ENCODE peak calls at places on chromosomes 5 and 9, in four cellular contexts. L is cardiac muscle cell, N is left lung, W is suprapubic skin. V is an unnamed sample. For H3K9me3, the result is how much of the 10 kb centered on the place peaks cover.

GRCh38 chr5:141758316-141758965 is 76.4 kb upstream of the ARAP3 start:
- DNase-seq in W (no peak), L (no peak), N (no peak), V (no peak)

GRCh38 chr5:97118623-97119022 is 23.8 kb downstream of the LIX1 start:
- DNase-seq in N (no peak), W (no peak), L (no peak), V (no peak)

GRCh38 chr9:119197858-119198607 is 171.2 kb downstream of the BRINP1 start:
- DNase-seq in W (no peak), L (no peak), N (no peak), V (no peak)

GRCh38 chr9:135612981-135613910 is 26.1 kb downstream of the GLT6D1 start:
- DNase-seq in W (no peak), L (no peak), N (no peak), V (no peak)

GRCh38 chr5:41433552-41434181 is 76.7 kb downstream of the PLCXD3 start:
- DNase-seq in N (no peak), W (no peak), L (no peak), V (no peak)

GRCh38 chr5:67395790-67396418 is 199.3 kb upstream of the CD180 start:
- DNase-seq in L (peak), W (no peak), N (no peak), V (no peak)

GRCh38 chr5:106321242-106321641 is 1349.5 kb downstream of the EFNA5 start:
- DNase-seq in L (peak), W (no peak), N (no peak), V (no peak)

GRCh38 chr5:80250801-80251200 is 5.0 kb downstream of the SERINC5 start:
- DNase-seq in W (no peak), L (no peak), N (no peak), V (no peak)

GRCh38 chr5:22316291-22316690 is 536.9 kb downstream of the CDH12 start:
- DNase-seq in W (no peak), L (no peak), N (no peak), V (no peak)

GRCh38 chr9:8560560-8561525 is 761.3 kb upstream of the DMAC1 start:
- DNase-seq in N (no peak), W (no peak), L (no peak), V (no peak)

GRCh38 chr9:75019022-75019421 is 9.1 kb downstream of the CARNMT1 start:
- DNase-seq in N (no peak), L (no peak), W (no peak), V (no peak)

GRCh38 chr9:106862946-106863740 is at the start of gene ZNF462:
- DNase-seq in N (no peak), L (peak), W (no peak), V (no peak)

GRCh38 chr5:9056046-9056445 is 489.8 kb downstream of the SEMA5A start:
- DNase-seq in L (no peak), W (no peak), N (no peak), V (no peak)

GRCh38 chr9:35051069-35051967 is 21.1 kb downstream of the VCP start:
- DNase-seq in N (no peak), W (no peak), L (peak), V (no peak)

GRCh38 chr5:142386151-142387021 is 61.6 kb upstream of the SPRY4 start:
- DNase-seq in N (peak), W (no peak), L (no peak), V (no peak)

GRCh38 chr9:93508207-93508606 is 54.8 kb upstream of the FAM120AOS start:
- DNase-seq in L (no peak), N (no peak), W (no peak), V (no peak)

DNA sequence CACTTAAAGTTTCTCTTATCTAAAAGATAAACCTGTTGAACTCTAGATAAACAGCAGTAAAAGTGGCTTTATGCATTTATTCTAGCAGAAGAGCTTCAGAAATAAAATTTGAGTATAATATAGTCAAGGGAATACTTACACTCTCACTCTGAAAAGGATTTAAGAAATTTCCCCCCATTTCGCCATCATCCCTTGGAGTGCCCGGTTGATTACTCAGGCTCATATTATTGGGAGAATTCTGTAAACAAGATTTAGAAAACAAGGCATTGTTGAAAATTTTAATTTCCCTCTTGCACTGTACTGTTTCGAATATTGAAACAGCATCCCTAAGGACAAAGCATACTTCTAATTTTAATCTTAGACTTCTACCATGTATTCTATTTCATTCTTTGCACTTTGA is 34.5 kb upstream of the ACOT12 start:
- DNase-seq in W (no peak), N (no peak), L (no peak), V (no peak)
- H3K9me3 ChIP-seq in W (under half), N (under half), L (under half), V (under half)

GRCh38 chr9:113906411-113907110 is 30.5 kb downstream of the ZNF618 start:
- DNase-seq in L (no peak), N (no peak), W (no peak), V (no peak)

GRCh38 chr9:113901196-113901818 is 25.2 kb downstream of the ZNF618 start:
- DNase-seq in L (no peak), N (no peak), W (no peak), V (no peak)

GRCh38 chr9:113907282-113907681 is 31.2 kb downstream of the ZNF618 start:
- DNase-seq in W (no peak), L (no peak), N (no peak), V (no peak)

GRCh38 chr9:113899205-113899604 is 23.1 kb downstream of the ZNF618 start:
- DNase-seq in N (no peak), W (no peak), L (no peak), V (no peak)

GRCh38 chr9:113903514-113904077 is 27.5 kb downstream of the ZNF618 start:
- DNase-seq in W (no peak), L (peak), N (no peak), V (no peak)
- H3K9me3 ChIP-seq in W (under half), L (under half), N (under half), V (under half)

DNA sequence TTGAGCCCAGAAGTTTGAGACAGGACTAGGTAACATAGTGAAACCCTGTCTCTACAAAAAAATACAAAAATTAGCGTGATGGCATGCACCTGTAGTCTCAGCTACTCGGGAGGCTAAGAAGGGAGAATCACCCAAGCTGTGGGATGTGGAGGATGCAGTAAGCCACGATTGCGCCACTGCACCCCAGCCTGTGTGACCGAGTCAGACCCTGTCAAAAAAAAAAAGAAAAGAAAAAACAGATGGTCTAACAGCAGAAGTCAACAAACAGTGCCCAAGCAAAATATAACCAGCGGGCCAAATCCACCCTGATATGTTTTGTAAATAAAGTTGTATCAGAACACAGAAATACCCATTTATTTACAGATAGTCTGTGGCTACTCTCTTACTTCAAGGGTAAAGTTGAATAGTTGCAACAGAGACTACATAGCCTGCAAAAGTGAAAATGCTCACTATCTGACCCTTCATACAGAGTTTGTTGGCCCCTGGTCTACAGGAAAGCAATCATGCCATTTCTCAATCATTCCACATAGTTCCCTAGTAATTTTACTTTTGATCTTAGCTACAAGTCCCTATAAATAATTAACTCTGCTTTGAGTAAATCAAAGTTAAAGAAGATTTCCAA is 383.7 kb downstream of the TLE1 start:
- DNase-seq in W (no peak), L (no peak), N (no peak), V (no peak)
- H3K9me3 ChIP-seq in W (under half), L (under half), N (under half), V (under half)

GRCh38 chr9:129513856-129514496 is 106.9 kb downstream of the C9orf50 start:
- DNase-seq in L (no peak), W (no peak), N (no peak), V (no peak)
- H3K9me3 ChIP-seq in L (under half), W (under half), N (under half), V (under half)